ENCODE peak calls at places on chromosomes 1 and 21, in five cellular contexts. One of them, this sample, is unnamed.

GRCh38 chr1:27402349-27402754 is 9.9 kb downstream of the GPR3 start:
- DNase-seq in uterus: peak; percentile 75
- DNase-seq in neural progenitor cell: peak; percentile 59
- DNase-seq in CD4-positive, alpha-beta T cell: no peak
- DNase-seq in SJSA1: peak; percentile 63
- DNase-seq in this sample: no peak

GRCh38 chr21:29501451-29501850 is 202.7 kb downstream of the BACH1 start:
- DNase-seq in uterus: no peak
- DNase-seq in neural progenitor cell: no peak
- DNase-seq in CD4-positive, alpha-beta T cell: no peak
- DNase-seq in SJSA1: no peak
- DNase-seq in this sample: no peak

GRCh38 chr1:37739222-37739621 is 25.7 kb downstream of the EPHA10 start:
- DNase-seq in uterus: no peak
- DNase-seq in neural progenitor cell: no peak
- DNase-seq in CD4-positive, alpha-beta T cell: no peak
- DNase-seq in SJSA1: no peak
- DNase-seq in this sample: no peak

GRCh38 chr1:52926864-52927218 is 235 bp upstream of the SCP2 start:
- DNase-seq in uterus: no peak
- DNase-seq in neural progenitor cell: no peak
- DNase-seq in CD4-positive, alpha-beta T cell: no peak
- DNase-seq in SJSA1: no peak
- DNase-seq in this sample: no peak

GRCh38 chr1:8202182-8202905 is 115.6 kb upstream of the SLC45A1 start:
- DNase-seq in uterus: peak; percentile 85
- DNase-seq in neural progenitor cell: peak; percentile 47
- DNase-seq in CD4-positive, alpha-beta T cell: no peak
- DNase-seq in SJSA1: no peak
- DNase-seq in this sample: peak; percentile 87

GRCh38 chr1:110308247-110308646 is 30.9 kb upstream of the RBM15 start:
- DNase-seq in uterus: no peak
- DNase-seq in neural progenitor cell: no peak
- DNase-seq in CD4-positive, alpha-beta T cell: no peak
- DNase-seq in SJSA1: no peak
- DNase-seq in this sample: no peak

GRCh38 chr1:66764994-66765578 is 12.8 kb downstream of the DYNLT5 start:
- DNase-seq in uterus: peak; percentile 39
- DNase-seq in neural progenitor cell: peak; percentile 37
- DNase-seq in CD4-positive, alpha-beta T cell: peak; percentile 43
- DNase-seq in SJSA1: no peak
- DNase-seq in this sample: peak; percentile 44

GRCh38 chr1:22105611-22106207 is 37.2 kb downstream of the WNT4 start:
- DNase-seq in uterus: peak; percentile 49
- DNase-seq in neural progenitor cell: peak; percentile 69
- DNase-seq in CD4-positive, alpha-beta T cell: no peak
- DNase-seq in SJSA1: no peak
- DNase-seq in this sample: no peak

GRCh38 chr1:232385221-232385620 is 244.7 kb downstream of the SIPA1L2 start:
- DNase-seq in uterus: no peak
- DNase-seq in neural progenitor cell: no peak
- DNase-seq in CD4-positive, alpha-beta T cell: no peak
- DNase-seq in SJSA1: peak; percentile 59
- DNase-seq in this sample: no peak

GRCh38 chr1:207282049-207282448 is 39.4 kb upstream of the CD55 start:
- DNase-seq in uterus: no peak
- DNase-seq in neural progenitor cell: no peak
- DNase-seq in CD4-positive, alpha-beta T cell: no peak
- DNase-seq in SJSA1: no peak
- DNase-seq in this sample: no peak

GRCh38 chr1:228767636-228768344 is 32.5 kb downstream of the RHOU start:
- DNase-seq in uterus: no peak
- DNase-seq in neural progenitor cell: no peak
- DNase-seq in CD4-positive, alpha-beta T cell: no peak
- DNase-seq in SJSA1: no peak
- DNase-seq in this sample: no peak

GRCh38 chr1:218259800-218260199 is 25.3 kb upstream of the RRP15 start:
- DNase-seq in uterus: no peak
- DNase-seq in neural progenitor cell: peak; percentile 44
- DNase-seq in CD4-positive, alpha-beta T cell: no peak
- DNase-seq in SJSA1: no peak
- DNase-seq in this sample: no peak

GRCh38 chr1:228486596-228487335 is 416 bp upstream of the RNF187 start:
- DNase-seq in uterus: peak; percentile 59
- DNase-seq in neural progenitor cell: peak; percentile 95
- DNase-seq in CD4-positive, alpha-beta T cell: peak; percentile 69
- DNase-seq in SJSA1: peak; percentile 81
- DNase-seq in this sample: peak; percentile 82

GRCh38 chr1:44799770-44800584 is at the start of gene PLK3:
- DNase-seq in uterus: peak; percentile 99
- DNase-seq in neural progenitor cell: peak; percentile 98
- DNase-seq in CD4-positive, alpha-beta T cell: peak; percentile 98
- DNase-seq in SJSA1: peak; percentile 98
- DNase-seq in this sample: peak; percentile 99

GRCh38 chr1:44802306-44803061 is 2.3 kb downstream of the PLK3 start:
- DNase-seq in uterus: no peak
- DNase-seq in neural progenitor cell: peak; percentile 86
- DNase-seq in CD4-positive, alpha-beta T cell: no peak
- DNase-seq in SJSA1: no peak
- DNase-seq in this sample: no peak

GRCh38 chr1:44803312-44804095 is 3.3 kb downstream of the PLK3 start:
- DNase-seq in uterus: no peak
- DNase-seq in neural progenitor cell: no peak
- DNase-seq in CD4-positive, alpha-beta T cell: no peak
- DNase-seq in SJSA1: no peak
- DNase-seq in this sample: peak; percentile 46

GRCh38 chr1:44803062-44803311 is 2.8 kb downstream of the PLK3 start:
- DNase-seq in uterus: no peak
- DNase-seq in neural progenitor cell: no peak
- DNase-seq in CD4-positive, alpha-beta T cell: no peak
- DNase-seq in SJSA1: no peak
- DNase-seq in this sample: no peak

GRCh38 chr1:44801491-44802305 is 1.5 kb downstream of the PLK3 start:
- DNase-seq in uterus: no peak
- DNase-seq in neural progenitor cell: no peak
- DNase-seq in CD4-positive, alpha-beta T cell: no peak
- DNase-seq in SJSA1: no peak
- DNase-seq in this sample: no peak
- H3K27ac ChIP-seq in uterus: peak overlapping the region; percentile 97
- H3K27ac ChIP-seq in neural progenitor cell: no peak overlapping the region
- H3K27ac ChIP-seq in CD4-positive, alpha-beta T cell: peak overlapping the region; percentile 72
- H3K27ac ChIP-seq in SJSA1: no peak overlapping the region
- H3K27ac ChIP-seq in this sample: no peak overlapping the region

GRCh38 chr1:20788489-20788795 is 1.3 kb upstream of the HP1BP3 start:
- DNase-seq in uterus: no peak
- DNase-seq in neural progenitor cell: no peak
- DNase-seq in CD4-positive, alpha-beta T cell: no peak
- DNase-seq in SJSA1: no peak
- DNase-seq in this sample: no peak
- H3K27ac ChIP-seq in uterus: peak overlapping the region; percentile 99
- H3K27ac ChIP-seq in neural progenitor cell: peak overlapping the region; percentile 2
- H3K27ac ChIP-seq in CD4-positive, alpha-beta T cell: no peak overlapping the region
- H3K27ac ChIP-seq in SJSA1: peak overlapping the region; percentile 94
- H3K27ac ChIP-seq in this sample: no peak overlapping the region

DNA sequence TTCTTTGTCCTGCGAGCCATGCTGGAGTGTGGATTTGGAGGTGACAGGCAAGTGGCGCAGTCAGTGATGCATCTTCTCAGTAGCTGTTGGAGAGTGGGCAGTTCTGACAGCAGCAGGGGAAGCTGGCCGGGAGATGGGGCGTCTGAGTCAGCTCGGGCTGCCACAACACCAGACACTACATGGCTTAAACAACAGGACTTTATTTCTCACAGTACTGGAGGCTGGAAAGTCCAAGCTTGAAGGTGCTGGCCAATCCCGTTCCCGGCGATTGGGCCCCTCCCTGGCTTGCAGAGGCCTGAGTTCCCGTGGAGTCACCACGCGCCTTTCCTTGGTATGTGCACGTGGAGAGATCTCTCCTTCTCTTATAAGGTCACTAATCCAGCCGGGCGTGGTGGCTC is 16.6 kb downstream of the SLC27A3 start:
- DNase-seq in uterus: no peak
- DNase-seq in neural progenitor cell: no peak
- DNase-seq in CD4-positive, alpha-beta T cell: no peak
- DNase-seq in SJSA1: no peak
- DNase-seq in this sample: no peak
- H3K27ac ChIP-seq in uterus: peak overlapping the region; percentile 92
- H3K27ac ChIP-seq in neural progenitor cell: no peak overlapping the region
- H3K27ac ChIP-seq in CD4-positive, alpha-beta T cell: no peak overlapping the region
- H3K27ac ChIP-seq in SJSA1: peak overlapping the region; percentile 10
- H3K27ac ChIP-seq in this sample: no peak overlapping the region

DNA sequence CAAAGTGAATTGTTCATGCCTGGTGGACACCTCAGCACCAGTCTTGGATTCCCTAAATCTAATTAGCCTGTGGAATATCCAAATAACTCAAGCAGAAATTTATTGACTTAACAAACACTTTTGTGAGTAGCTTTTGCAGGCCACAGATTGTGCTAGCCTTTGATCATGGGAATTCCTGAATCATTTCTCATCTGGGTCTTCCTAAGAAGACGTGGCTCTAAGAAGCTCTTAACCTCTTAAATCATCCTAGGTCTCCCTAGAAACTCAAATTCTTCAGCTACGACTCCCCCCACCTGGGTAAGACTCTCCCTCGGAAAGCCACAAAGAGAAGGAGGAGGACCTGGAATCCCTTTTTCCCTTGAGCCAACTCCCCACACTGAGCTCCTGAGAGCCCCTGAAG is 53.8 kb upstream of the PSEN2 start:
- DNase-seq in uterus: no peak
- DNase-seq in neural progenitor cell: no peak
- DNase-seq in CD4-positive, alpha-beta T cell: no peak
- DNase-seq in SJSA1: no peak
- DNase-seq in this sample: no peak
- H3K27ac ChIP-seq in uterus: peak overlapping the region; percentile 82
- H3K27ac ChIP-seq in neural progenitor cell: no peak overlapping the region
- H3K27ac ChIP-seq in CD4-positive, alpha-beta T cell: no peak overlapping the region
- H3K27ac ChIP-seq in SJSA1: no peak overlapping the region
- H3K27ac ChIP-seq in this sample: no peak overlapping the region

DNA sequence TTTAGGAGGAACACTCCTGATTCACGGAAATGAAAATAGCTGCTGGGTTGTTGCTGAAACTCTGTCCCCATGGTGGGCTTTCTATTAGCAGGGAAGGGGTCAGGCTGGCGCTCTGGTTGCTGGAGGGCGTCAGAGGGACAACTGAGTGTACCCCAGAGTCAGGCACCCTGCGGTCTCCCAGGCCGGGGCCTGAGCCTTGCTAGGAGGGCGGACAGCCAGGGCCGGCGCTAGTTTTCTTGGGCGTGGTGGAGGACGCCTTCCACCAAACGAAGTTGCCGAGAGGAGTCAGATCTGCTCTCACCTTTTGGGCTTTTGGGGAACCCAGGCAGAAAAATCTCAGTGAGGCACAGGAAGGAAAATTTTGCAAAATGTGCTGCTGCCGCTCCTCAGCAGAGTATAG is 54.8 kb downstream of the NGF start:
- DNase-seq in uterus: no peak
- DNase-seq in neural progenitor cell: no peak
- DNase-seq in CD4-positive, alpha-beta T cell: no peak
- DNase-seq in SJSA1: no peak
- DNase-seq in this sample: no peak
- H3K27ac ChIP-seq in uterus: peak overlapping the region; percentile 94
- H3K27ac ChIP-seq in neural progenitor cell: no peak overlapping the region
- H3K27ac ChIP-seq in CD4-positive, alpha-beta T cell: no peak overlapping the region
- H3K27ac ChIP-seq in SJSA1: no peak overlapping the region
- H3K27ac ChIP-seq in this sample: peak overlapping the region; percentile 16

GRCh38 chr1:9715536-9716226 is 64.2 kb downstream of the PIK3CD start:
- DNase-seq in uterus: no peak
- DNase-seq in neural progenitor cell: no peak
- DNase-seq in CD4-positive, alpha-beta T cell: peak; percentile 51
- DNase-seq in SJSA1: no peak
- DNase-seq in this sample: no peak
- H3K27ac ChIP-seq in uterus: no peak overlapping the region
- H3K27ac ChIP-seq in neural progenitor cell: no peak overlapping the region
- H3K27ac ChIP-seq in CD4-positive, alpha-beta T cell: peak overlapping the region; percentile 89
- H3K27ac ChIP-seq in SJSA1: no peak overlapping the region
- H3K27ac ChIP-seq in this sample: no peak overlapping the region

GRCh38 chr1:178871551-178872320 is 859 bp upstream of the ANGPTL1 start:
- DNase-seq in uterus: no peak
- DNase-seq in neural progenitor cell: no peak
- DNase-seq in CD4-positive, alpha-beta T cell: no peak
- DNase-seq in SJSA1: no peak
- DNase-seq in this sample: no peak
- H3K27ac ChIP-seq in uterus: peak overlapping the region; percentile 81
- H3K27ac ChIP-seq in neural progenitor cell: peak overlapping the region; percentile 34
- H3K27ac ChIP-seq in CD4-positive, alpha-beta T cell: no peak overlapping the region
- H3K27ac ChIP-seq in SJSA1: no peak overlapping the region
- H3K27ac ChIP-seq in this sample: peak overlapping the region; percentile 69

DNA sequence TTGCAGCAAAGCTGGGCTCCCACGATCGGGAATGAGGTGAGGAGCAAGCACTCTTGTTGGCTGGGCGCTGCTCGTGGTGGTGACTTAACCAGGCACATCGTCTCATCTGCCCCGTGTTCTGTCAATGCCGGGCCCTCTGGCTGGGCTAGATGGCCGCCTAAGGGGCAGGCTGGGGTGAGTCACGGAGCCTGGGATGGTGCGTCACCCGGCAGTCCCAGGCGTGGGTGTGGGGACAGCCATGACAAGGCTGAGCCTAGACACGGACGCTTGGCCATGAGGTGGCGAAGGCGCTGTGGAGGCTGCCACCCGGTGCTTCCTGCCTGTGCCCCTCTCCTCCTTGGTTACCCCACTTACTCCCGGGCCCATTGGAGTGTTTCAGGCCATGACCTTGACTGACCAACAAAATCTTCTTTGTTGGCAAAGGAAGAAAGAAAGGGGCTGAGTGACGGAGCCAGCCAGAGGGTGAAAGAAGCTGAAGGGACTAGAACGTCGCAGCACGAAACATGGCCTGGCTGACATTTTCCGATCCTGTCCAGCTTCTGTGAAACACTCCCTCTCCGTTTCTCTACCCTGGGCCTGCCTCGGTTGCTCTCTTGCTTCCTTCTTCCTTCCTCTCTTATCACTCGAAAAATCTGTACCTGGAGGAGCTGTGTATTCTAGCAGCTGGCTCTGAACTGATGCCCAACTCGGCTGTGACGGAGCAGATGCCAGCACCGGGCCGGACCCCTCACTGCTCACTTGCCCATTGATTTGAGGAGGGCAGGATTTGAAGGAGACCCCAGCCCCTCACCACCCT is 596 bp downstream of the CD247 start:
- DNase-seq in uterus: no peak
- DNase-seq in neural progenitor cell: no peak
- DNase-seq in CD4-positive, alpha-beta T cell: peak; percentile 71
- DNase-seq in SJSA1: peak; percentile 65
- DNase-seq in this sample: no peak
- H3K27ac ChIP-seq in uterus: no peak overlapping the region
- H3K27ac ChIP-seq in neural progenitor cell: no peak overlapping the region
- H3K27ac ChIP-seq in CD4-positive, alpha-beta T cell: peak overlapping the region; percentile 96
- H3K27ac ChIP-seq in SJSA1: no peak overlapping the region
- H3K27ac ChIP-seq in this sample: no peak overlapping the region

This sample was measured in right lobe of liver.